ENCODE peak calls at places on chromosomes 1 and 21, in four cellular contexts. One of them, this sample, is unnamed.

GRCh38 chr1:94949681-94950661 is 23.1 kb upstream of the CNN3 start:
- DNase-seq in CD4-positive, CD25-positive, alpha-beta regulatory T cell: no peak
- DNase-seq in psoas muscle: no peak
- DNase-seq in cardiac muscle cell: no peak
- DNase-seq in this sample: peak

GRCh38 chr1:15489052-15489736 is 13.3 kb downstream of the CELA2B start:
- DNase-seq in CD4-positive, CD25-positive, alpha-beta regulatory T cell: no peak
- DNase-seq in psoas muscle: no peak
- DNase-seq in cardiac muscle cell: no peak
- DNase-seq in this sample: no peak

GRCh38 chr1:89576016-89576415 is 51.4 kb downstream of the LRRC8B start:
- DNase-seq in CD4-positive, CD25-positive, alpha-beta regulatory T cell: no peak
- DNase-seq in psoas muscle: no peak
- DNase-seq in cardiac muscle cell: no peak
- DNase-seq in this sample: no peak

GRCh38 chr1:116020668-116021272 is 44.5 kb downstream of the SLC22A15 start:
- DNase-seq in CD4-positive, CD25-positive, alpha-beta regulatory T cell: peak
- DNase-seq in psoas muscle: peak
- DNase-seq in cardiac muscle cell: peak
- DNase-seq in this sample: peak

GRCh38 chr1:39892611-39893595 is 8.8 kb downstream of the MYCL start:
- DNase-seq in CD4-positive, CD25-positive, alpha-beta regulatory T cell: no peak
- DNase-seq in psoas muscle: no peak
- DNase-seq in cardiac muscle cell: peak
- DNase-seq in this sample: no peak

GRCh38 chr1:171664976-171665375 is 12.5 kb upstream of the MYOC start:
- DNase-seq in CD4-positive, CD25-positive, alpha-beta regulatory T cell: no peak
- DNase-seq in psoas muscle: no peak
- DNase-seq in cardiac muscle cell: no peak
- DNase-seq in this sample: no peak

GRCh38 chr21:42384999-42385398 is 10.9 kb downstream of the TMPRSS3 start:
- DNase-seq in CD4-positive, CD25-positive, alpha-beta regulatory T cell: no peak
- DNase-seq in psoas muscle: no peak
- DNase-seq in cardiac muscle cell: no peak
- DNase-seq in this sample: peak

GRCh38 chr1:230157409-230158390 is 90.7 kb downstream of the GALNT2 start:
- DNase-seq in CD4-positive, CD25-positive, alpha-beta regulatory T cell: no peak
- DNase-seq in psoas muscle: no peak
- DNase-seq in cardiac muscle cell: no peak
- DNase-seq in this sample: no peak

GRCh38 chr1:157696966-157697628 is 3.5 kb downstream of the FCRL3 start:
- DNase-seq in CD4-positive, CD25-positive, alpha-beta regulatory T cell: no peak
- DNase-seq in psoas muscle: no peak
- DNase-seq in cardiac muscle cell: no peak
- DNase-seq in this sample: no peak

GRCh38 chr1:55374801-55375616 is 159.8 kb upstream of the USP24 start:
- DNase-seq in CD4-positive, CD25-positive, alpha-beta regulatory T cell: no peak
- DNase-seq in psoas muscle: peak
- DNase-seq in cardiac muscle cell: no peak
- DNase-seq in this sample: no peak

GRCh38 chr1:27887215-27888035 is 15.1 kb downstream of the THEMIS2 start:
- DNase-seq in CD4-positive, CD25-positive, alpha-beta regulatory T cell: peak
- DNase-seq in psoas muscle: no peak
- DNase-seq in cardiac muscle cell: no peak
- DNase-seq in this sample: peak

GRCh38 chr1:236039736-236040670 is 24.9 kb downstream of the NID1 start:
- DNase-seq in CD4-positive, CD25-positive, alpha-beta regulatory T cell: no peak
- DNase-seq in psoas muscle: peak
- DNase-seq in cardiac muscle cell: peak
- DNase-seq in this sample: no peak

GRCh38 chr1:72283204-72284083 is 1.1 kb upstream of the NEGR1 start:
- DNase-seq in CD4-positive, CD25-positive, alpha-beta regulatory T cell: peak
- DNase-seq in psoas muscle: peak
- DNase-seq in cardiac muscle cell: peak
- DNase-seq in this sample: peak

GRCh38 chr21:25161571-25161970 is 445.7 kb downstream of the MRPL39 start:
- DNase-seq in CD4-positive, CD25-positive, alpha-beta regulatory T cell: no peak
- DNase-seq in psoas muscle: no peak
- DNase-seq in cardiac muscle cell: no peak
- DNase-seq in this sample: no peak

GRCh38 chr1:114558548-114558947 is 22.9 kb downstream of the BCAS2 start:
- DNase-seq in CD4-positive, CD25-positive, alpha-beta regulatory T cell: peak
- DNase-seq in psoas muscle: no peak
- DNase-seq in cardiac muscle cell: peak
- DNase-seq in this sample: no peak

GRCh38 chr1:237799762-237800474 is 90.8 kb downstream of the ZP4 start:
- DNase-seq in CD4-positive, CD25-positive, alpha-beta regulatory T cell: peak
- DNase-seq in psoas muscle: no peak
- DNase-seq in cardiac muscle cell: peak
- DNase-seq in this sample: peak

GRCh38 chr1:162977944-162978568 is 91.1 kb upstream of the RGS4 start:
- DNase-seq in CD4-positive, CD25-positive, alpha-beta regulatory T cell: no peak
- DNase-seq in psoas muscle: no peak
- DNase-seq in cardiac muscle cell: no peak
- DNase-seq in this sample: no peak

GRCh38 chr1:162973381-162973795 is 95.8 kb upstream of the RGS4 start:
- DNase-seq in CD4-positive, CD25-positive, alpha-beta regulatory T cell: no peak
- DNase-seq in psoas muscle: no peak
- DNase-seq in cardiac muscle cell: no peak
- DNase-seq in this sample: no peak

GRCh38 chr1:162972768-162973167 is 96.4 kb upstream of the RGS4 start:
- DNase-seq in CD4-positive, CD25-positive, alpha-beta regulatory T cell: no peak
- DNase-seq in psoas muscle: no peak
- DNase-seq in cardiac muscle cell: no peak
- DNase-seq in this sample: no peak

GRCh38 chr1:162976628-162977027 is 92.5 kb upstream of the RGS4 start:
- DNase-seq in CD4-positive, CD25-positive, alpha-beta regulatory T cell: no peak
- DNase-seq in psoas muscle: no peak
- DNase-seq in cardiac muscle cell: no peak
- DNase-seq in this sample: no peak

GRCh38 chr1:162974810-162975209 is 94.4 kb upstream of the RGS4 start:
- DNase-seq in CD4-positive, CD25-positive, alpha-beta regulatory T cell: no peak
- DNase-seq in psoas muscle: no peak
- DNase-seq in cardiac muscle cell: no peak
- DNase-seq in this sample: no peak
- H3K27ac ChIP-seq in CD4-positive, CD25-positive, alpha-beta regulatory T cell: no peak
- H3K27ac ChIP-seq in psoas muscle: no peak
- H3K27ac ChIP-seq in cardiac muscle cell: no peak
- H3K27ac ChIP-seq in this sample: no peak

GRCh38 chr21:14762734-14763694 is 216.9 kb upstream of the SAMSN1 start:
- DNase-seq in CD4-positive, CD25-positive, alpha-beta regulatory T cell: peak
- DNase-seq in psoas muscle: no peak
- DNase-seq in cardiac muscle cell: no peak
- DNase-seq in this sample: no peak
- H3K4me3 ChIP-seq in CD4-positive, CD25-positive, alpha-beta regulatory T cell: peak
- H3K4me3 ChIP-seq in psoas muscle: peak
- H3K4me3 ChIP-seq in cardiac muscle cell: no peak
- H3K4me3 ChIP-seq in this sample: no peak

GRCh38 chr1:201704439-201704792 is 124.5 kb upstream of the IPO9 start:
- DNase-seq in CD4-positive, CD25-positive, alpha-beta regulatory T cell: no peak
- DNase-seq in psoas muscle: no peak
- DNase-seq in cardiac muscle cell: no peak
- DNase-seq in this sample: no peak
- H3K27ac ChIP-seq in CD4-positive, CD25-positive, alpha-beta regulatory T cell: no peak
- H3K27ac ChIP-seq in psoas muscle: no peak
- H3K27ac ChIP-seq in cardiac muscle cell: no peak
- H3K27ac ChIP-seq in this sample: no peak

DNA sequence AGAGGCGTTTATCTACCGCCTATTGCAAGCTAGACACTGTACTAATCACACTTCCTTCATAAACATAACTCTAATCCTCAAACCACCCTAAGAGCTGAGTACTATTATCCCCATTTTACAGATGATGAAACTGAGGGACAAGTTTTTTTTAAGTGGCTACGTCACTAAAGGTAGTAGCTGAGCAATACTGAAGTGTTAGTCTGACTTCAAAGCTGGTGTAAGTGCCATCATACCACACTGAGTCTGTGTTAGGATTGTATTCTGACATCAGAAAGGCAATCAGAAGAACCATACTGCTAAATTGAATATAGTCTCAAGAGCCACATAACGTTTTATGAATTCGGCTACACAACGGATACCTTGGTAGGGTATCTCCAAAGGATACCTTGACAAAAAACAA is 1.8 kb downstream of the TP53BP2 start:
- DNase-seq in CD4-positive, CD25-positive, alpha-beta regulatory T cell: peak
- DNase-seq in psoas muscle: no peak
- DNase-seq in cardiac muscle cell: no peak
- DNase-seq in this sample: no peak
- H3K4me3 ChIP-seq in CD4-positive, CD25-positive, alpha-beta regulatory T cell: peak
- H3K4me3 ChIP-seq in psoas muscle: peak
- H3K4me3 ChIP-seq in cardiac muscle cell: peak
- H3K4me3 ChIP-seq in this sample: peak

This sample was measured in DND-41.